ENCODE peak calls at places on chromosome 11, in ten cellular contexts. P is heart right ventricle; D is thoracic aorta; B is left ventricle myocardium inferior; I is Peyer's patch; Y is tibial artery; V is body of pancreas; G is iPS DF 6.9; A is small intestine; S is CD8-positive, alpha-beta T cell. M is an unnamed sample. For H3K4me1, the result is how much of the 10 kb centered on the place peaks cover.

GRCh38 chr11:84909740-84910139 is 717.4 kb downstream of the DLG2 start:
- DNase-seq in S (no peak), V (no peak), P (no peak), B (no peak), A (no peak), G (no peak), Y (no peak), D (no peak), I (no peak), M (no peak)

GRCh38 chr11:94776351-94777321 is 8.5 kb downstream of the AMOTL1 start:
- DNase-seq in S (no peak), G (no peak), A (peak), Y (no peak), D (no peak), P (peak), V (peak), B (no peak), I (no peak), M (no peak)

GRCh38 chr11:15670520-15671070 is 555.9 kb downstream of the INSC start:
- DNase-seq in G (no peak), D (no peak), P (no peak), S (no peak), V (no peak), A (no peak), B (no peak), Y (no peak), I (no peak), M (no peak)

GRCh38 chr11:79243412-79244174 is 197.2 kb downstream of the TENM4 start:
- DNase-seq in I (no peak), D (no peak), P (no peak), G (no peak), Y (no peak), S (no peak), V (no peak), B (no peak), A (no peak), M (no peak)

GRCh38 chr11:16893456-16894076 is 120.6 kb downstream of the PLEKHA7 start:
- DNase-seq in D (no peak), S (no peak), P (no peak), A (no peak), Y (no peak), G (no peak), V (peak), B (no peak), I (no peak), M (no peak)

GRCh38 chr11:2096919-2097301 is 42.3 kb downstream of the IGF2 start:
- DNase-seq in P (peak), V (no peak), D (no peak), Y (no peak), G (no peak), I (no peak), A (no peak), S (no peak), B (no peak), M (no peak)

GRCh38 chr11:107777094-107777493 is 65.2 kb upstream of the SLN start:
- DNase-seq in I (no peak), P (no peak), Y (no peak), S (no peak), V (no peak), B (no peak), D (no peak), A (no peak), G (no peak), M (no peak)

GRCh38 chr11:13042873-13043338 is 33.8 kb downstream of the RASSF10 start:
- DNase-seq in B (no peak), P (no peak), I (no peak), Y (no peak), A (no peak), S (no peak), G (no peak), V (no peak), D (no peak), M (no peak)

GRCh38 chr11:46896719-46897406 is 21.5 kb downstream of the LRP4 start:
- DNase-seq in I (no peak), B (no peak), A (peak), Y (no peak), V (no peak), P (no peak), D (no peak), S (no peak), G (no peak), M (no peak)

GRCh38 chr11:70332567-70332966 is 62.1 kb downstream of the PPFIA1 start:
- DNase-seq in S (no peak), G (no peak), P (no peak), A (no peak), Y (no peak), B (no peak), I (no peak), V (no peak), D (no peak), M (no peak)

GRCh38 chr11:33891714-33892327 is at the start of gene LMO2:
- DNase-seq in I (no peak), Y (no peak), P (no peak), S (no peak), B (no peak), A (no peak), G (no peak), V (no peak), D (no peak), M (no peak)

GRCh38 chr11:118152552-118153471 is at the start of gene SCN4B:
- DNase-seq in P (peak), I (peak), B (peak), G (no peak), V (peak), Y (no peak), D (no peak), A (peak), S (no peak), M (no peak)

GRCh38 chr11:44868021-44868420 is 82.7 kb downstream of the TP53I11 start:
- DNase-seq in I (no peak), B (no peak), S (no peak), P (no peak), A (no peak), D (no peak), Y (no peak), V (no peak), G (no peak), M (no peak)

GRCh38 chr11:108135845-108136599 is 14.7 kb downstream of the ACAT1 start:
- DNase-seq in D (no peak), B (no peak), I (no peak), V (no peak), A (peak), P (no peak), G (no peak), S (no peak), Y (no peak), M (no peak)

GRCh38 chr11:66609951-66610617 is 6.3 kb upstream of the RBM14 start:
- DNase-seq in I (no peak), V (no peak), P (no peak), Y (no peak), A (peak), S (no peak), G (no peak), D (no peak), B (no peak), M (no peak)

GRCh38 chr11:109197656-109198055 is 224.3 kb upstream of the C11orf87 start:
- DNase-seq in Y (no peak), S (no peak), B (no peak), D (no peak), V (no peak), I (no peak), A (no peak), G (no peak), P (no peak), M (no peak)

GRCh38 chr11:79768343-79768742 is 327.5 kb upstream of the TENM4 start:
- DNase-seq in G (no peak), V (peak), D (no peak), P (peak), Y (no peak), A (peak), B (peak), S (no peak), I (peak), M (no peak)

GRCh38 chr11:57180964-57181363 is 789 bp upstream of the LRRC55 start:
- DNase-seq in V (no peak), I (no peak), S (no peak), G (no peak), B (no peak), A (no peak), D (no peak), P (no peak), Y (no peak), M (no peak)

GRCh38 chr11:9760180-9760550 is 96.3 kb downstream of the SWAP70 start:
- DNase-seq in A (no peak), G (no peak), I (peak), P (peak), V (peak), D (peak), Y (peak), S (no peak), B (peak), M (no peak)

GRCh38 chr11:72378704-72379383 is 55.5 kb downstream of the CLPB start:
- DNase-seq in B (peak), A (no peak), I (peak), Y (peak), P (peak), D (peak), S (no peak), V (no peak), G (no peak), M (no peak)

GRCh38 chr11:44978279-44978960 is 27.7 kb upstream of the TP53I11 start:
- DNase-seq in I (no peak), P (no peak), A (no peak), S (no peak), Y (no peak), B (no peak), D (no peak), G (no peak), V (no peak), M (no peak)

GRCh38 chr11:26348776-26349175 is 16.8 kb downstream of the ANO3 start:
- DNase-seq in D (no peak), P (no peak), B (no peak), S (no peak), V (no peak), I (no peak), A (no peak), Y (no peak), G (no peak), M (no peak)

GRCh38 chr11:62402226-62402625 is 16.6 kb upstream of the SCGB1A1 start:
- DNase-seq in P (peak), B (peak), I (peak), D (no peak), S (peak), A (peak), Y (peak), V (no peak), G (no peak), M (peak)

GRCh38 chr11:1326435-1327063 is 17.1 kb upstream of the TOLLIP start:
- DNase-seq in V (no peak), S (no peak), Y (no peak), B (no peak), A (no peak), D (no peak), G (no peak), I (peak), P (no peak), M (no peak)

GRCh38 chr11:128026596-128026995 is 560.8 kb downstream of the ETS1 start:
- DNase-seq in Y (peak), A (no peak), G (no peak), V (no peak), S (no peak), D (peak), B (no peak), I (no peak), P (no peak), M (no peak)

GRCh38 chr11:13207270-13207664 is 70.3 kb upstream of the BMAL1 start:
- DNase-seq in V (no peak), D (no peak), G (no peak), I (no peak), A (no peak), B (no peak), P (no peak), Y (no peak), S (no peak), M (no peak)

GRCh38 chr11:124460459-124460858 is 15.0 kb upstream of the OR8B8 start:
- DNase-seq in I (no peak), S (no peak), V (no peak), Y (no peak), D (no peak), P (no peak), B (no peak), A (no peak), G (no peak), M (no peak)

GRCh38 chr11:47271961-47272661 is 2.2 kb downstream of the MADD start:
- DNase-seq in P (no peak), V (peak), I (peak), A (peak), G (no peak), Y (no peak), B (peak), D (no peak), S (no peak), M (no peak)

GRCh38 chr11:404551-405264 is 10.1 kb downstream of the SIGIRR start:
- DNase-seq in B (no peak), D (no peak), A (no peak), G (no peak), S (no peak), V (peak), I (peak), Y (no peak), P (no peak), M (no peak)

GRCh38 chr11:131616456-131616855 is 246.0 kb downstream of the NTM start:
- DNase-seq in A (no peak), Y (no peak), V (no peak), I (no peak), S (no peak), D (no peak), B (no peak), G (no peak), P (no peak), M (no peak)

GRCh38 chr11:95720219-95720618 is 69.4 kb downstream of the FAM76B start:
- DNase-seq in A (no peak), P (no peak), G (no peak), Y (no peak), S (no peak), B (no peak), V (no peak), D (no peak), I (no peak), M (no peak)

GRCh38 chr11:131392528-131393255 is 22.3 kb downstream of the NTM start:
- DNase-seq in P (no peak), V (no peak), D (no peak), I (no peak), S (no peak), Y (no peak), A (peak), G (peak), B (no peak), M (no peak)

GRCh38 chr11:33531743-33532181 is 168.9 kb downstream of the C11orf91 start:
- DNase-seq in S (no peak), B (no peak), I (no peak), Y (no peak), D (no peak), A (no peak), G (no peak), V (no peak), P (no peak), M (no peak)

GRCh38 chr11:14110629-14111028 is 148.1 kb downstream of the SPON1 start:
- DNase-seq in D (no peak), Y (no peak), P (no peak), B (no peak), V (no peak), S (no peak), A (peak), I (no peak), G (no peak), M (no peak)

GRCh38 chr11:114183041-114183511 is 113.1 kb upstream of the NNMT start:
- DNase-seq in P (no peak), A (peak), Y (no peak), B (no peak), I (peak), S (peak), D (no peak), G (no peak), V (peak), M (peak)

DNA sequence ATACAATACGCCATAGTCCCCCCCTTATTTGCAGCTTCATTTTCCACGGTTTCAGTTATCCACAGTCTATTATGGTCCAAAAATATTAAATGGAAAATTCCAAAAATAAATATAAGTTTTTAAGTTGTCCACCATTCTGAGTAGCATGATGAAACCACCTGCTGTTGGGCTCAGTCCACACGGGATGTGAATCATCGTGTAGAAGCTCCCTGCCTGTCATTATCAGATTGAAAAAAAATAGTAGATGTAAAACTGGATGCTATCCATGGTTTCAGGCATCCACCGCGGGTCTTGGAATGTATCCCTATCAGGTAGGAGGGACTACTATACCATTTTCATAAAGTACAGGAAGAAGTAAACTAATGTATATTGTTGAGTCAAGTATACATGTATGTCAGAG is 127.4 kb downstream of the TTC17 start:
- DNase-seq in A (no peak), D (no peak), B (no peak), I (no peak), V (no peak), G (no peak), Y (no peak), P (no peak), S (no peak), M (no peak)
- H3K4me3 ChIP-seq in A (no peak), D (no peak), B (no peak), I (no peak), V (no peak), G (no peak), Y (no peak), P (no peak), S (no peak), M (no peak)

GRCh38 chr11:126029805-126030204 is 32.9 kb downstream of the CDON start:
- DNase-seq in B (no peak), S (no peak), Y (no peak), V (no peak), D (no peak), P (no peak), G (no peak), I (no peak), A (peak), M (no peak)

GRCh38 chr11:126025822-126026221 is 36.8 kb downstream of the CDON start:
- DNase-seq in Y (no peak), D (no peak), A (no peak), G (no peak), B (no peak), P (no peak), V (no peak), S (no peak), I (no peak), M (no peak)

GRCh38 chr11:126026579-126026978 is 36.1 kb downstream of the CDON start:
- DNase-seq in P (no peak), V (no peak), D (no peak), I (no peak), A (no peak), G (no peak), Y (no peak), S (no peak), B (no peak), M (no peak)

GRCh38 chr11:126029237-126029636 is 33.4 kb downstream of the CDON start:
- DNase-seq in D (no peak), P (no peak), B (no peak), Y (no peak), I (no peak), A (no peak), G (no peak), S (no peak), V (no peak), M (no peak)

GRCh38 chr11:126024143-126024542 is 38.5 kb downstream of the CDON start:
- DNase-seq in P (no peak), I (no peak), G (no peak), B (no peak), A (no peak), V (no peak), D (no peak), S (no peak), Y (peak), M (no peak)
- H3K4me1 ChIP-seq in P (under half), I (under half), G (under half), B (under half), A (under half), V (under half), D (under half), S (under half), Y (under half), M (under half)

GRCh38 chr11:65576232-65576866 is 496 bp downstream of the EHBP1L1 start:
- DNase-seq in Y (no peak), A (no peak), I (peak), B (no peak), V (no peak), P (no peak), G (no peak), S (peak), D (no peak), M (no peak)

GRCh38 chr11:65578134-65578533 is 2.3 kb downstream of the EHBP1L1 start:
- DNase-seq in Y (no peak), S (no peak), I (no peak), P (no peak), B (no peak), G (no peak), V (no peak), D (no peak), A (no peak), M (no peak)

GRCh38 chr11:65577756-65578109 is 1.9 kb downstream of the EHBP1L1 start:
- DNase-seq in D (no peak), A (no peak), V (no peak), G (no peak), B (no peak), S (no peak), Y (no peak), I (no peak), P (no peak), M (no peak)

GRCh38 chr11:65575568-65576231 is at the start of gene EHBP1L1:
- DNase-seq in A (peak), Y (peak), D (no peak), V (peak), B (peak), G (no peak), I (peak), S (peak), P (peak), M (peak)

DNA sequence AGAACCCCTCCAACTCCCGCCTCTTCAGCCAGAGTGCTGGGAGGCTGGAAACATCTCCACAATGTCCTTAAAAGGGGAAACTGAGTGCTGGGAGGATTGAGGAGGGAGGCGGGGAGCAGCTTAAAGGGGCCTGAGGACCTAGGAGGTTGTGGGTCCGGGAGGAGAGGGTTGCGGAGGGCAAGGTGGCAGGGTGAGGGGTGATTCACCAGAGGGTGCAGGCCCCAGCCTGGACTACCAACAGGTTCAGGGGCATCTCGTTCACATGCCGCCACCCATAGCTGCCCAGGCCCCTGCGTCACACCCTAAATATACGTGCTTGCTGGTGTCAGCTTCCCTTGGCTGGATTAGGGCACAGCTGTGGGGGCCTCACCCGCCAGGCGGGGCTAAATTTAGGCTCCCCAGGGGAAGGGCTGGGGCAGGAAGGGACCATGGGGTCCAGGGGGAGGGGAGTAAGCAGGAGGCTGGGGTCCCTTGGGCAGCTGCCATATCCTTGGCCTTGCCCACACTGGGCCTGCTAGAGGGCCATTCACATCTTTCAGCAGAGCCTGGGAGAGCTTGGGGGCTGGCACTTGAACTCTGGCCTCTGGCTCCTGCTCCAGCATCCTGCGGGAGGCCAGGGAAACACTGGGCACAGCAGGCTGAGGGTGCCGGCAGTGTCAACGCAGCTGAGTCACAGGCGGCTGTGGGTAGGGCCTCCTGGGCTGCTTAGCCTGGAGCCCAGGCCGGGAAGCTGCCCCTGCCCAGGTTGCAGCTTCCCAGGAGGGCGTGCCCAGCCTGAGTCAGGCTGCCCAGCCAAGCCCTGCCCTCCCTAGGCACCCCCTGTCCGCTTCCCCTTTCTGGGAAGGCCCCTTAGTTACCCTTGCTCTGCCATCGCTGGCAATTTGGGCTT is 1.3 kb downstream of the EHBP1L1 start:
- DNase-seq in G (no peak), I (peak), D (peak), A (peak), P (peak), S (peak), Y (peak), B (peak), V (peak), M (no peak)
- H3K4me3 ChIP-seq in G (no peak), I (peak), D (peak), A (peak), P (peak), S (peak), Y (peak), B (peak), V (no peak), M (peak)

GRCh38 chr11:63845305-63845704 is 6.4 kb downstream of the MARK2 start:
- DNase-seq in Y (no peak), P (no peak), V (no peak), G (no peak), I (no peak), A (no peak), D (no peak), B (no peak), S (no peak), M (peak)

GRCh38 chr11:63846897-63847296 is 8.0 kb downstream of the MARK2 start:
- DNase-seq in P (no peak), V (no peak), B (no peak), Y (no peak), S (no peak), I (no peak), D (no peak), G (no peak), A (no peak), M (no peak)

GRCh38 chr11:63849691-63850090 is 10.8 kb downstream of the MARK2 start:
- DNase-seq in V (no peak), B (no peak), S (no peak), A (no peak), I (no peak), D (no peak), P (no peak), G (no peak), Y (no peak), M (no peak)

GRCh38 chr11:63845911-63846310 is 7.0 kb downstream of the MARK2 start:
- DNase-seq in B (no peak), P (no peak), S (no peak), G (no peak), D (no peak), V (no peak), I (no peak), A (no peak), Y (no peak), M (no peak)

GRCh38 chr11:63847363-63847762 is 8.5 kb downstream of the MARK2 start:
- DNase-seq in Y (no peak), S (no peak), A (no peak), D (no peak), V (peak), B (no peak), I (no peak), G (peak), P (no peak), M (no peak)
- H3K4me1 ChIP-seq in Y (under half), S (half or more), A (under half), D (under half), V (half or more), B (half or more), I (half or more), G (under half), P (under half), M (half or more)